ENCODE peak calls at places on chromosomes 4 and X, in five cellular contexts. V is A549, Z is pancreas, J is testis, Q is OCI-LY7. U is an unnamed sample.

GRCh38 chr4:90000995-90001394 is 106.3 kb downstream of the MMRN1 start:
- DNase-seq in V (no peak), Q (no peak), Z (no peak), J (no peak), U (no peak)

GRCh38 chr4:86717651-86718050 is 123.5 kb downstream of the PTPN13 start:
- DNase-seq in V (no peak), Z (no peak), J (no peak), Q (no peak), U (no peak)

GRCh38 chr4:111492501-111492900 is 652.8 kb upstream of the FAM241A start:
- DNase-seq in J (no peak), V (no peak), Z (no peak), Q (no peak), U (no peak)

GRCh38 chr4:13483142-13484044 is 747 bp downstream of the RAB28 start:
- DNase-seq in V (peak; percentile 4), J (peak; percentile 67), Q (peak; percentile 24), Z (peak; percentile 75), U (peak; percentile 27)

GRCh38 chrX:149825424-149825823 is 43.7 kb downstream of the MAGEA9 start:
- DNase-seq in Z (peak; percentile 65), Q (peak; percentile 21), V (no peak), J (peak; percentile 16), U (no peak)

GRCh38 chr4:185950891-185951290 is 118.1 kb upstream of the TLR3 start:
- DNase-seq in Q (no peak), V (no peak), J (no peak), Z (no peak), U (no peak)

GRCh38 chr4:42655921-42656735 is 777 bp downstream of the ATP8A1 start:
- DNase-seq in Z (peak; percentile 74), V (peak; percentile 3), J (peak; percentile 52), Q (peak; percentile 90), U (peak; percentile 45)

GRCh38 chrX:102651242-102651967 is at the start of gene GPRASP1:
- DNase-seq in V (no peak), J (peak; percentile 71), Z (peak; percentile 68), Q (no peak), U (peak; percentile 55)

GRCh38 chr4:170001688-170002267 is 24.4 kb downstream of the MFAP3L start:
- DNase-seq in Z (no peak), V (no peak), J (no peak), Q (no peak), U (no peak)

GRCh38 chrX:102966701-102967100 is 29.6 kb downstream of the RAB40AL start:
- DNase-seq in Q (no peak), Z (no peak), V (no peak), J (no peak), U (no peak)

GRCh38 chr4:41853973-41854372 is 81.3 kb upstream of the TMEM33 start:
- DNase-seq in Z (no peak), J (no peak), V (no peak), Q (no peak), U (no peak)

GRCh38 chr4:165631912-165632311 is 241.1 kb upstream of the TLL1 start:
- DNase-seq in Q (no peak), Z (no peak), J (no peak), V (no peak), U (no peak)

GRCh38 chr4:10006236-10006603 is 15.1 kb downstream of the SLC2A9 start:
- DNase-seq in Z (no peak), V (peak; percentile 66), Q (peak; percentile 12), J (peak; percentile 46), U (peak; percentile 92)

GRCh38 chr4:119238068-119238722 is 25.7 kb downstream of the USP53 start:
- DNase-seq in J (no peak), V (no peak), Q (no peak), Z (no peak), U (no peak)

GRCh38 chr4:82753238-82753637 is 45.4 kb downstream of the SCD5 start:
- DNase-seq in J (peak; percentile 75), Z (no peak), V (no peak), Q (no peak), U (no peak)
- H3K27ac ChIP-seq in J (peak overlapping the region; percentile 7), Z (peak overlapping the region; percentile 57), V (no peak overlapping the region), Q (no peak overlapping the region), U (no peak overlapping the region)

GRCh38 chr4:105061136-105061696 is 85.5 kb upstream of the TET2 start:
- DNase-seq in Q (peak; percentile 5), V (no peak), Z (no peak), J (no peak), U (peak; percentile 44)

GRCh38 chr4:105057370-105058096 is 89.1 kb upstream of the TET2 start:
- DNase-seq in Q (no peak), V (no peak), Z (no peak), J (no peak), U (no peak)

GRCh38 chr4:105060628-105061027 is 86.0 kb upstream of the TET2 start:
- DNase-seq in J (no peak), V (no peak), Q (no peak), Z (no peak), U (no peak)

GRCh38 chr4:105059337-105059736 is 87.3 kb upstream of the TET2 start:
- DNase-seq in V (no peak), Z (no peak), J (no peak), Q (no peak), U (no peak)

DNA sequence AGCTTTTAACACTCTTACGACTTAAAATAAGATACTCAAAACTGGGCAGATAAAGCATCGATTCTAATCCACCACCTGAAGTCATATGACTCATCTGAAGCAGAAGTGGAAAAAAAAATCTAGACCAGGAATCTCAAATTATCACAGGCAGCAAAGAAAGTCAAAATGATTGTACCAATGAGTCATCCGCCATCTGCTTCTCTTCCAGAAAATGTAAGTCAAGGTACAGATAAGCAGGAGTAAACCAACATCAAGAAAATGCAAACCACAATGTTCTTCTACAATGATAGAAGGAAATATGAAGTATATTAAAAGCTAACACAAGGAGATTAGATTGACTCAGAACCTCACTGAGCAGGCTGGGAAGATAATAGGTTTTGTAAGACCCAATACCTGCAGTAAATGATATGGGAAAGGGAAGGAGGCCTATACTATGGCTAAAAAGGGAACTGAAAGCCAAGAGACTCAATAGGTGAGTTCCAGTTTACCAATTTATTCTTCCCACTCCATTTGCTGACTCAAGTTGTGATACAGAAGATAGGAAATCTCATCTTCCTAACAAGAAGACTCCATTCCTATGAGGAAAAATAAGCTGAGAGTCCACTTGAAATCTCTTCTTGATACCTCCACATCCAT is 88.4 kb upstream of the TET2 start:
- DNase-seq in Q (no peak), J (no peak), V (no peak), Z (no peak), U (no peak)
- H3K27ac ChIP-seq in Q (no peak overlapping the region), J (no peak overlapping the region), V (no peak overlapping the region), Z (no peak overlapping the region), U (no peak overlapping the region)

DNA sequence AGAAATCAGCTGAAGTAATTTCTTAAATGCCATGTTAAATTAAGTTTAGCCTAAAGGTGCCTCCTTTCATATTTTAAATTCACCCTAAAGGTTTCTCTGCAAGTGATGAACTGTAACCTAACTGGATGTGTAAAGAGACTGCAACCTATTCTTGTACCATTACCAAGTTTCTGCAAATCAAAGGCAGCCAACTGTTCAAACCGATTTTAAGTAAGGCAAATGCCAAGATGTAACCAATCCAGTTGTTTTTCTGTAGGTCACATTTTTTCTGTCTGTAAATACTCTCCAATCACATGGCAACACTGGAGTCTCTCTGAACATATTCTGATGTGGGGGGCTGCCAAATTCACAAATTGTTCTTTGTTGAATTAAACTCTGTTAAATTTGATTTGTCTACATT is 42.4 kb upstream of the FGF2 start:
- DNase-seq in Z (no peak), J (no peak), Q (no peak), V (no peak), U (no peak)
- H3K27ac ChIP-seq in Z (no peak overlapping the region), J (no peak overlapping the region), Q (no peak overlapping the region), V (peak overlapping the region; percentile 89), U (no peak overlapping the region)

GRCh38 chr4:40623707-40624106 is 6.0 kb downstream of the RBM47 start:
- DNase-seq in J (no peak), Z (no peak), V (no peak), Q (no peak), U (no peak)

GRCh38 chr4:40621229-40621591 is 8.5 kb downstream of the RBM47 start:
- DNase-seq in Z (no peak), J (no peak), V (no peak), Q (peak; percentile 19), U (no peak)

GRCh38 chr4:40619600-40619999 is 10.1 kb downstream of the RBM47 start:
- DNase-seq in V (no peak), Z (no peak), J (no peak), Q (no peak), U (no peak)

GRCh38 chr4:40622913-40623312 is 6.8 kb downstream of the RBM47 start:
- DNase-seq in V (no peak), Z (no peak), Q (no peak), J (no peak), U (peak; percentile 70)

DNA sequence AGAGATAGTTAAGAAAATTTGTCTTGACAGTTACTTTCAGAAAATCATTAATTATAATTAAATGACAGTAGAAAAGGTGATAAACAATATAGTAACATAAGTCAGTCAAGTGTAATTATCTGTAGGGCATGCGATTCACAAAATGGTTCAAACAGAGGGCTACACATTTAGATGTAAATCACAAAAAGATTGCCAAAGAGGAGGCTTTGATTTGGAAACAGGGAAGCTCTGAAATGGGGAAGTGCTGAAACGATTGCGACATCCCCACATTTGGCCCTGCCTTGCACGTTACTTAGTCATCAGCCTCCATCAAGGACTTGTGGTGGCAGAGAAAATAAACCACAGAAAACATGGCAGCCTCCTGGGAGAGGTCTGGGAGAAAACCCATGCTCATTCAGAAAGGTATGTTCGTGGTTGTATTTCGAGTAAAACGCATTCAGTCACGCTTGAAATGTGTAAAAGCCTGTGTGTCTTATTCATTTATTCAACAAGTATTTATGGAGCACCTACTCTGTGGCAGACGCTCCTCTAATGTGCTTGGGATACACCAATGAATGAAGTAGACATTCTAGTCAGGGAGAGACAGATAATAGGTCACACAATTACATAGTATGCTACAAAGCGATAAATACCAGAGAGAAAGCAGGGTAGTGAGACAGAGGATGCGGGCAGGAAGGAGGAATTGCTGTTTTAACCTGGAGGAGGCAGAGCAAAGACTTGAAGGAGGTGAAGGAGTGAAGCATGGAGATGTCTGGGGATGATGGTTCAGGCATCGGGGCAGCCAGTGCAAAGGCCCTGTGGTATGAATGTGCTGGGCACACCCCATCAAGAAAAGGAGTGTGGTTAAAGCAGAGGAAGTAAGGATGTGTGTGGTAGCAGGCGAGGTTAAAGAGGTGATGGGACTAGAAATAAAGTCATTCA is 7.8 kb downstream of the RBM47 start:
- DNase-seq in J (peak; percentile 59), Z (no peak), V (peak; percentile 52), Q (peak; percentile 65), U (peak; percentile 87)
- H3K27ac ChIP-seq in J (no peak overlapping the region), Z (peak overlapping the region; percentile 67), V (peak overlapping the region; percentile 87), Q (no peak overlapping the region), U (peak overlapping the region; percentile 97)

GRCh38 chrX:40107291-40108083 is 9.7 kb upstream of the BCOR start:
- DNase-seq in Z (peak; percentile 82), J (peak; percentile 52), V (peak; percentile 33), Q (no peak), U (peak; percentile 20)
- H3K27ac ChIP-seq in Z (peak overlapping the region; percentile 92), J (no peak overlapping the region), V (peak overlapping the region; percentile 100), Q (peak overlapping the region; percentile 74), U (peak overlapping the region; percentile 95)

DNA sequence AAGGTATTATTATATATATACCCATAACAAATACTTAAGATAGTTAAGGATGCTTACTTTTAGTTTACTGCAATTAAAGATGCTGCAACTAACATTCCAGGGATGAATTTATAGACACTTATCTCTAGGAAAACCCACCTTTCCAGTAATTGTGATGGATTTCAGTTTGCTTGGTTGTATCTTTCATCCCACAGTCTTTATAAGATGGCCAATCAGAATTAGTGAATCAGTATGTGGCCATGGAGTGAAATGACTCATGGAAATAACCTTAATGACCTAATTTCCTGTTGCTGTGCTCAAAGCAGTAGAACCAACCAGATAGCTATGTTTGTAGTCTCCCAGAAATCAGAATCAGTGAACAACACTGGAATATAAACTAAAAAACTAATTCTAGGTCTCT is 26.4 kb downstream of the MOSPD2 start:
- DNase-seq in J (no peak), V (peak; percentile 1), Z (no peak), Q (no peak), U (no peak)
- H3K27ac ChIP-seq in J (no peak overlapping the region), V (no peak overlapping the region), Z (no peak overlapping the region), Q (no peak overlapping the region), U (no peak overlapping the region)